ENCODE peak calls at places on chromosomes 2 and 18, in nine cellular contexts. V, P, Y, Q, O, I, L, J and S are unnamed samples.

GRCh38 chr2:218010838-218011616 is 8.2 kb upstream of the TNS1 start:
- DNase-seq in L (no peak), P (no peak), O (no peak), I (no peak), Y (no peak), V (no peak), Q (no peak), J (no peak), S (no peak)

GRCh38 chr2:99974275-99974674 is 168.1 kb downstream of the AFF3 start:
- DNase-seq in Q (peak; percentile 8), L (peak; percentile 80), J (no peak), O (peak; percentile 23), P (no peak), Y (peak; percentile 39), V (no peak), I (no peak), S (no peak)

GRCh38 chr2:40118622-40119021 is 333.3 kb downstream of the SLC8A1 start:
- DNase-seq in I (no peak), Y (no peak), P (no peak), V (no peak), Q (no peak), O (no peak), J (no peak), L (no peak), S (no peak)

GRCh38 chr2:69291004-69291650 is 95.9 kb downstream of the GFPT1 start:
- DNase-seq in V (no peak), Y (no peak), I (no peak), J (no peak), L (no peak), Q (no peak), P (no peak), O (peak; percentile 45), S (peak; percentile 29)

GRCh38 chr2:133293544-133294270 is 274.6 kb downstream of the NCKAP5 start:
- DNase-seq in O (peak; percentile 68), Q (no peak), L (no peak), V (no peak), I (no peak), Y (no peak), J (peak; percentile 19), P (no peak), S (no peak)

GRCh38 chr2:106745468-106745867 is 140.5 kb downstream of the ST6GAL2 start:
- DNase-seq in O (no peak), Q (no peak), Y (no peak), L (peak; percentile 2), V (no peak), J (no peak), I (no peak), P (no peak), S (no peak)

GRCh38 chr2:36371963-36372391 is 16.4 kb downstream of the CRIM1 start:
- DNase-seq in I (peak; percentile 35), V (no peak), Y (peak; percentile 79), L (peak; percentile 71), J (no peak), Q (no peak), O (no peak), P (no peak), S (peak; percentile 61)

GRCh38 chr2:8247905-8248622 is 433.8 kb upstream of the ID2 start:
- DNase-seq in V (no peak), Y (no peak), P (no peak), O (peak; percentile 1), I (no peak), Q (no peak), L (no peak), J (no peak), S (no peak)

GRCh38 chr2:217979151-217979811 is 23.5 kb downstream of the TNS1 start:
- DNase-seq in P (no peak), V (no peak), O (peak; percentile 33), Q (no peak), J (no peak), I (no peak), L (peak; percentile 60), Y (no peak), S (no peak)

GRCh38 chr2:195758846-195759245 is 101.8 kb downstream of the SLC39A10 start:
- DNase-seq in Q (no peak), P (no peak), J (no peak), V (no peak), I (no peak), O (no peak), Y (no peak), L (no peak), S (no peak)

GRCh38 chr2:95345066-95345414 is 47.9 kb downstream of the KCNIP3 start:
- DNase-seq in Q (no peak), L (no peak), O (no peak), J (no peak), I (no peak), Y (no peak), V (no peak), P (no peak), S (no peak)
- H3K27ac ChIP-seq in Q (no peak overlapping the region), L (no peak overlapping the region), O (no peak overlapping the region), J (no peak overlapping the region), I (peak overlapping the region; percentile 77), Y (peak overlapping the region; percentile 80), V (no peak overlapping the region), P (no peak overlapping the region), S (no peak overlapping the region)

DNA sequence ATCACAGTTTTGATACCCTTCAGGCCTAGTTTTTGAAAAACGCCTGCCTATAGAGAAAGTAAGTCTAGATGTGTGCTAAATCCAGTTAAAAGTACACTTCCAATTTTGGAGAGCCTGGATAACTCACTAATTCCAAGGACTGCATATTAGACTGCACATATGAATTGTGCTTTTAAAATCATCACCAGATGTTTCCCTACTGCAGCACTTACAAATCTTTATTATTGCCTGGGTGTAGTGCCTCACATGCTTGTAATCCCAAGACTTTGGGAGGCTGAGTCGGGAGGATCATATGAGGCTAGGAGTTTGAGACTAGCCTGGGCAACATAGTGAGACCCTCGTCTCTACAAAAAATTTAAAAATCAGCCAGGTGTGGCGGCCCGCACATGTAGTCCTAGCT is 35.9 kb upstream of the HTR2B start:
- DNase-seq in L (no peak), P (no peak), I (no peak), V (no peak), J (no peak), Y (no peak), Q (no peak), O (no peak), S (no peak)
- H3K27ac ChIP-seq in L (no peak overlapping the region), P (no peak overlapping the region), I (no peak overlapping the region), V (no peak overlapping the region), J (no peak overlapping the region), Y (no peak overlapping the region), Q (peak overlapping the region; percentile 41), O (peak overlapping the region; percentile 93), S (peak overlapping the region; percentile 98)

DNA sequence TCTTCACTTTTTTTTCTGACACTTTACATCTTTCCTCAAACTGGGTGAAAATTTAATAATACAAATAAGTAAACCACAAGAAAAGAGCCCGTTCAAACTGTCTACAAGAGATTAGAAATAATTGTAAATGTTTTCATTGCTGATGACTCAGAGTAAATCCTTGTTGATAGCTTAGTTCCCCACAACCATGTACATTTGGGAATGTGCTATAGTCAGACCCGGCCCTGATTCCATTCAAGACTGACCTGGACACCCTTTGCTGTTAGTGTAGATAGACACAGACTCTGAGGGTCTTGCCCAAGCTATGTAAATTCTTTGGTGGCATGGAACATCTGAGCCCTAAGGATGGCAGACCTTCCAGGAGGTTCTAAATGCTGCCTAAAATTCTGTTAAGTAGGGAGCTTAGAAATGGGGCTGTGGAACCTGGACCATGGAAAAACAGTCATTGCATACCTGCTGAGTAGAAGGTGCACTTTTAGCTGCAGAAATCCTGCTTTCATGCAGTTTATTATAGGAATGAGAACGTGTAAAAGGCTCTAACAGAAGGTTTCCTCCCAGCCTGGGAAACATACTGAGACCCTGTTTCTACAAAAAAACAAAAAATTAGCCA is 3.7 kb downstream of the MALT1 start:
- DNase-seq in I (no peak), L (no peak), Y (no peak), Q (no peak), V (no peak), P (no peak), J (no peak), O (peak; percentile 16), S (no peak)
- H3K27ac ChIP-seq in I (no peak overlapping the region), L (no peak overlapping the region), Y (no peak overlapping the region), Q (no peak overlapping the region), V (no peak overlapping the region), P (no peak overlapping the region), J (no peak overlapping the region), O (no peak overlapping the region), S (no peak overlapping the region)

GRCh38 chr2:104179644-104180043 is 674.3 kb upstream of the POU3F3 start:
- DNase-seq in L (no peak), V (no peak), P (no peak), Q (no peak), Y (no peak), O (no peak), J (no peak), I (no peak), S (no peak)
- H3K27ac ChIP-seq in L (no peak overlapping the region), V (no peak overlapping the region), P (no peak overlapping the region), Q (no peak overlapping the region), Y (no peak overlapping the region), O (no peak overlapping the region), J (no peak overlapping the region), I (no peak overlapping the region), S (no peak overlapping the region)

GRCh38 chr2:178478102-178478441 is 328 bp downstream of the FKBP7 start:
- DNase-seq in Y (no peak), O (no peak), I (no peak), J (no peak), Q (no peak), L (peak; percentile 30), P (no peak), V (no peak), S (no peak)

GRCh38 chr2:178476477-178476876 is 1.9 kb downstream of the FKBP7 start:
- DNase-seq in I (no peak), J (no peak), L (no peak), O (no peak), P (no peak), Y (no peak), V (no peak), Q (no peak), S (no peak)

GRCh38 chr2:178479275-178479616 is 846 bp upstream of the FKBP7 start:
- DNase-seq in Q (no peak), J (no peak), L (no peak), V (no peak), O (no peak), P (no peak), Y (no peak), I (no peak), S (no peak)

GRCh38 chr2:178478442-178479274 is at the start of gene FKBP7:
- DNase-seq in V (peak; percentile 80), Q (no peak), P (peak; percentile 86), L (peak; percentile 94), Y (peak; percentile 80), O (peak; percentile 79), J (peak; percentile 88), I (peak; percentile 89), S (peak; percentile 46)

DNA sequence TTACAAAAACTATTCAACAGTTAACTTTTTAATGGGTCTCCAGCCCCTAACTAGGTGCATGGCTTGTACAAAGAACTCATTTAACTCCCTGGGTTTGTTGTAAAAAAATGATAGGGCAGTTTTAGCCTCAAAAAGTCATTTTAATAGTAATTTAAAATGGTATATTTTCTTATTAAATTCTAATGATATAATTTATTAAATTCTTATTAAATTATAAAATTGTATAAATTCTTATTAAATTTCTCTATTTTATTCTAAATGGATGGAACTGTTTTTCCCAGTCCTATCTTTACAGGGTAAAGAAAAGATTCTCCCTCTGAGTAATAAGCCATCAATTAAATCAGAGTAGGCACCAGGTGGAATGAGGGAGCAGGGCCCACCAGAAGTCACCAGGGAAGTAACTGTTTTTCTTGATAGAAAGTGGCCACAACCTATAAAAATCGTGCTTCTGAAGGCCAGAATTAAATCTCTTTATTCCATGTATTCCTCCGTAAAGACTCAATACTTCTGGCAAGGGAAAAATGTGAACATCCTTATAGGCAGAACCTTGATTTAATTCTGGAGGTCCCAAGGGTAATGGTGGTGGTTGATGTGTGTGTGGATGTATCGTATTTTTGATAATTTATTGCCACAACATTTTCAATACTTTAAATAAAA is 829 bp downstream of the FKBP7 start:
- DNase-seq in Q (no peak), Y (no peak), O (no peak), J (no peak), P (no peak), V (no peak), I (no peak), L (no peak), S (no peak)
- H3K27ac ChIP-seq in Q (no peak overlapping the region), Y (peak overlapping the region; percentile 90), O (peak overlapping the region; percentile 88), J (no peak overlapping the region), P (peak overlapping the region; percentile 93), V (peak overlapping the region; percentile 81), I (no peak overlapping the region), L (no peak overlapping the region), S (no peak overlapping the region)